ENCODE peak calls at places on chromosomes 5 and 9, in eight cellular contexts. Y, U, Z, S, X, M, E and I are unnamed samples.

GRCh38 chr5:115801152-115801551 is 15.3 kb downstream of the CDO1 start:
- DNase-seq in S (no peak), Z (no peak), X (no peak), U (no peak), E (no peak), M (no peak), Y (no peak), I (no peak)

GRCh38 chr9:34443533-34443932 is 14.8 kb downstream of the FAM219A start:
- DNase-seq in M (no peak), S (no peak), Z (no peak), Y (no peak), U (no peak), E (no peak), X (no peak), I (no peak)

GRCh38 chr5:93349613-93350012 is 231.4 kb downstream of the NR2F1-AS1 start:
- DNase-seq in S (no peak), E (no peak), Y (no peak), X (peak), M (no peak), Z (no peak), U (no peak), I (no peak)

GRCh38 chr9:93224591-93224990 is 40.7 kb downstream of the WNK2 start:
- DNase-seq in M (no peak), E (no peak), U (no peak), Y (no peak), S (no peak), Z (no peak), X (no peak), I (no peak)

GRCh38 chr9:131812116-131812790 is 72.4 kb upstream of the RAPGEF1 start:
- DNase-seq in S (no peak), Z (no peak), Y (no peak), M (no peak), X (no peak), U (no peak), E (no peak), I (no peak)

GRCh38 chr9:123162359-123163345 is 105.7 kb downstream of the STRBP start:
- DNase-seq in M (no peak), Y (no peak), Z (no peak), U (no peak), X (peak), S (no peak), E (no peak), I (no peak)

GRCh38 chr5:112086740-112087139 is 329.7 kb upstream of the NREP start:
- DNase-seq in E (no peak), U (no peak), Y (no peak), Z (no peak), X (no peak), M (no peak), S (no peak), I (no peak)

GRCh38 chr5:177035982-177036381 is 13.5 kb downstream of the ZNF346 start:
- DNase-seq in M (no peak), X (no peak), S (no peak), Y (no peak), U (no peak), E (no peak), Z (no peak), I (no peak)

GRCh38 chr5:87120518-87121314 is 147.0 kb upstream of the RASA1 start:
- DNase-seq in Z (no peak), X (peak), M (no peak), E (peak), Y (no peak), U (peak), S (no peak), I (no peak)

GRCh38 chr5:31692561-31693221 is 53.8 kb downstream of the PDZD2 start:
- DNase-seq in S (no peak), E (no peak), U (no peak), M (peak), X (no peak), Y (peak), Z (no peak), I (no peak)

GRCh38 chr9:115250646-115251045 is 132.7 kb upstream of the TNC start:
- DNase-seq in Y (no peak), X (peak), M (no peak), S (no peak), U (no peak), Z (no peak), E (no peak), I (no peak)

GRCh38 chr5:132761321-132762240 is 14.4 kb downstream of the CCNI2 start:
- DNase-seq in X (no peak), Z (no peak), U (no peak), Y (no peak), E (no peak), S (no peak), M (no peak), I (peak)

GRCh38 chr9:78210841-78211301 is 25.0 kb upstream of the CEP78 start:
- DNase-seq in Z (no peak), S (peak), E (peak), U (no peak), X (no peak), Y (no peak), M (no peak), I (no peak)

GRCh38 chr9:123420560-123421210 is 64.7 kb downstream of the CRB2 start:
- DNase-seq in S (no peak), Y (no peak), X (no peak), Z (peak), M (peak), E (no peak), U (no peak), I (no peak)

GRCh38 chr5:11608530-11608929 is 295.7 kb downstream of the CTNND2 start:
- DNase-seq in E (no peak), Z (no peak), X (no peak), Y (no peak), M (no peak), S (no peak), U (no peak), I (no peak)

GRCh38 chr9:133230093-133230492 is 21.0 kb upstream of the OBP2B start:
- DNase-seq in Y (no peak), M (no peak), Z (no peak), X (no peak), S (no peak), E (no peak), U (no peak), I (no peak)

GRCh38 chr5:43661102-43661501 is 58.1 kb downstream of the NNT start:
- DNase-seq in Z (peak), S (peak), Y (no peak), E (peak), M (no peak), U (peak), X (peak), I (no peak)

GRCh38 chr9:98539954-98540353 is 168.8 kb downstream of the GABBR2 start:
- DNase-seq in U (no peak), Y (no peak), E (no peak), M (no peak), X (peak), S (no peak), Z (no peak), I (no peak)

GRCh38 chr5:112163435-112163834 is 255.6 kb downstream of the EPB41L4A start:
- DNase-seq in U (no peak), E (no peak), M (no peak), S (no peak), Y (no peak), Z (no peak), X (no peak), I (no peak)

GRCh38 chr9:95012035-95012708 is 285.7 kb downstream of the AOPEP start:
- DNase-seq in S (no peak), Y (no peak), Z (no peak), U (no peak), M (no peak), E (no peak), X (no peak), I (no peak)
- H3K27ac ChIP-seq in S (no peak), Y (peak), Z (no peak), U (peak), M (no peak), E (no peak), X (no peak), I (no peak)

GRCh38 chr5:150781706-150782614 is 3.4 kb downstream of the SMIM3 start:
- DNase-seq in Z (no peak), X (peak), M (no peak), Y (no peak), U (no peak), S (no peak), E (no peak), I (no peak)

GRCh38 chr5:150780816-150781221 is 2.3 kb downstream of the SMIM3 start:
- DNase-seq in Z (no peak), M (no peak), S (no peak), Y (no peak), U (no peak), E (no peak), X (peak), I (no peak)

GRCh38 chr5:150783422-150783928 is 4.9 kb downstream of the SMIM3 start:
- DNase-seq in M (no peak), E (no peak), X (peak), Y (no peak), U (no peak), Z (no peak), S (peak), I (no peak)

GRCh38 chr5:150780180-150780692 is 1.7 kb downstream of the SMIM3 start:
- DNase-seq in S (no peak), M (no peak), X (peak), Z (no peak), E (no peak), U (no peak), Y (no peak), I (peak)

DNA sequence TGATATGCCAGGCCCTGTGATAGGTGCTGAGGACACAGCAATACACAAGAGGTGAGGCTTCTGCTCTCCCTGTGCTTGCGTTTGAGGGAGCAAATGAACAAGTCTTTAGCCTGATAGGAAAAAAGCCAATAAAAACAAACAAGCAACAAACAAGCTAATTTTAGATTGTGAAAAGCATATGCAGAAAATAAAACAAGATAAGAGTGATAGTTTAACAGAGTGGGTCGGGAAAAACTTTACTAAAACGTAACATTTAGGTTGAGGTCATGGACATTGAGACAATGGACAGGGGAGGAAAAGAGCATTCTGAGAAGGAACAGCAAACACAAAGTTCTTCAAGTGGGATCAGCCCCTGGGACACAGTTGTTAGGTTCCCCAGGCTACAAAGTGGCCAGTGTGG is 4.3 kb downstream of the SMIM3 start:
- DNase-seq in S (no peak), Y (no peak), X (no peak), E (no peak), U (no peak), Z (no peak), M (no peak), I (no peak)
- H3K27ac ChIP-seq in S (no peak), Y (no peak), X (peak), E (no peak), U (no peak), Z (no peak), M (peak), I (peak)

DNA sequence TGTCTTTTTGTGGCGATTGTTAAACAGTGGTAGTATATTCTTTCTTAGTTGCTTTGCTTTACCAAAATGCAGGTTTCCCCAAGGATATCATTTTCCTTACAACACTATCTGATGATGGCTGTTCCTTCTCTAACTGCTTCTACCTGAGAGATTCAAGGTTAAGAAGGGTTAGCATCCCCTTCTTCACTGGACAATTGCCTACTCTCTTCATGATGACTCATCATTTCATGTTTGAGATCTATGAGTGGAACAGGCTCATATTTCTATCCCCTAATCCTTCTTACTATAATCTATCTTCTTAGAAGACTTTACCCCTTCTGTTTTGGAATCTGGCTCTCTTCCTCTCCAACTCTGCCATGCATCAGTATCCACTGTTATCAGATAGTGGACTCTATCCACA is 54.4 kb downstream of the NR3C1 start:
- DNase-seq in S (no peak), M (no peak), E (no peak), U (no peak), X (no peak), Z (no peak), Y (no peak), I (no peak)
- H3K27ac ChIP-seq in S (no peak), M (no peak), E (peak), U (peak), X (no peak), Z (no peak), Y (no peak), I (no peak)

GRCh38 chr5:169946743-169947142 is 33.6 kb downstream of the INSYN2B start:
- DNase-seq in S (no peak), E (no peak), X (peak), Z (no peak), U (no peak), M (no peak), Y (no peak), I (no peak)
- H3K27ac ChIP-seq in S (no peak), E (no peak), X (peak), Z (no peak), U (no peak), M (no peak), Y (no peak), I (no peak)

GRCh38 chr9:1989500-1989899 is 25.6 kb upstream of the SMARCA2 start:
- DNase-seq in Y (no peak), S (no peak), M (no peak), U (no peak), X (no peak), Z (no peak), E (no peak), I (no peak)
- H3K27ac ChIP-seq in Y (no peak), S (no peak), M (no peak), U (no peak), X (no peak), Z (no peak), E (no peak), I (no peak)

GRCh38 chr9:32725066-32725860 is 58.1 kb upstream of the TMEM215 start:
- DNase-seq in E (no peak), S (no peak), U (no peak), X (no peak), Z (no peak), M (no peak), Y (no peak), I (no peak)
- H3K27ac ChIP-seq in E (no peak), S (no peak), U (no peak), X (no peak), Z (no peak), M (no peak), Y (no peak), I (no peak)